ENCODE peak calls at places on chromosomes 6 and 20, in seven cellular contexts. E is fibroblast of lung; S is stimulated activated CD4-positive, alpha-beta T cell treated with anti-CD3 and anti-CD28 coated beads, Interleukin-12 subunit alpha, Interleukin-12 subunit beta, amount 100 ng/mL, for 48 hours; D is NCI-H524; W is germinal center; F is left lung; Z is foreskin fibroblast. T is an unnamed sample.

GRCh38 chr20:43899274-43899878 is 15.3 kb upstream of the TOX2 start:
- DNase-seq in E (no peak), D (no peak), F (no peak), Z (no peak), W (no peak), S (no peak), T (no peak)

GRCh38 chr20:4074877-4075455 is 59.6 kb upstream of the RNF24 start:
- DNase-seq in D (no peak), E (no peak), F (no peak), S (no peak), Z (no peak), W (no peak), T (peak; percentile 38)

GRCh38 chr20:63452341-63453028 is 20.0 kb downstream of the KCNQ2 start:
- DNase-seq in S (no peak), Z (no peak), E (no peak), D (no peak), W (no peak), F (no peak), T (no peak)

GRCh38 chr6:136547336-136547735 is 2.9 kb downstream of the MAP7 start:
- DNase-seq in E (peak; percentile 45), S (no peak), F (no peak), Z (peak; percentile 28), D (no peak), W (no peak), T (no peak)

GRCh38 chr20:52103469-52103910 is 88.1 kb downstream of the ZFP64 start:
- DNase-seq in W (peak; percentile 14), Z (peak; percentile 20), S (no peak), E (peak; percentile 56), D (no peak), F (no peak), T (no peak)

GRCh38 chr20:58246346-58246745 is 17.9 kb upstream of the ANKRD60 start:
- DNase-seq in E (peak; percentile 17), Z (no peak), W (no peak), S (no peak), F (no peak), D (no peak), T (no peak)

GRCh38 chr20:48234951-48235350 is 449.7 kb upstream of the SULF2 start:
- DNase-seq in D (no peak), W (no peak), S (no peak), F (no peak), E (no peak), Z (no peak), T (no peak)

GRCh38 chr6:142685852-142686718 is 258.9 kb downstream of the HIVEP2 start:
- DNase-seq in E (no peak), F (no peak), S (no peak), W (no peak), D (no peak), Z (no peak), T (no peak)

GRCh38 chr6:155224031-155224451 is 39.8 kb upstream of the CLDN20 start:
- DNase-seq in S (peak; percentile 56), D (no peak), E (peak; percentile 95), W (no peak), Z (peak; percentile 74), F (no peak), T (no peak)

GRCh38 chr6:33276864-33277662 is at the start of gene B3GALT4:
- DNase-seq in D (peak; percentile 40), F (peak; percentile 79), Z (peak; percentile 86), W (peak; percentile 83), E (peak; percentile 75), S (peak; percentile 69), T (peak; percentile 79)

GRCh38 chr6:108127826-108128225 is 38.0 kb upstream of the NR2E1 start:
- DNase-seq in S (no peak), Z (no peak), F (no peak), D (no peak), E (no peak), W (no peak), T (no peak)

GRCh38 chr20:25315418-25316210 is 67.7 kb downstream of the PYGB start:
- DNase-seq in D (no peak), Z (no peak), S (no peak), E (peak; percentile 74), W (no peak), F (peak; percentile 32), T (peak; percentile 19)

GRCh38 chr20:1838479-1839279 is 56.5 kb upstream of the SIRPA start:
- DNase-seq in D (no peak), F (no peak), E (no peak), S (no peak), Z (no peak), W (no peak), T (no peak)

GRCh38 chr6:154302111-154302752 is 54.4 kb downstream of the IPCEF1 start:
- DNase-seq in E (peak; percentile 95), D (no peak), W (peak; percentile 27), Z (peak; percentile 60), S (peak; percentile 14), F (no peak), T (no peak)

GRCh38 chr20:8940311-8940710 is 128.6 kb upstream of the PLCB4 start:
- DNase-seq in S (no peak), E (peak; percentile 44), D (no peak), Z (peak; percentile 84), F (no peak), W (no peak), T (no peak)

GRCh38 chr6:31070711-31071197 is 41.6 kb downstream of the C6orf15 start:
- DNase-seq in F (peak; percentile 43), E (peak; percentile 80), Z (peak; percentile 79), D (no peak), W (no peak), S (no peak), T (no peak)

GRCh38 chr6:2688416-2689064 is 62.2 kb downstream of the MYLK4 start:
- DNase-seq in D (peak; percentile 66), W (no peak), E (peak; percentile 92), F (no peak), Z (peak; percentile 60), S (no peak), T (no peak)

GRCh38 chr6:138034229-138034628 is 73.0 kb downstream of the PERP start:
- DNase-seq in E (no peak), S (no peak), F (no peak), Z (no peak), W (no peak), D (no peak), T (no peak)

GRCh38 chr6:65000815-65001214 is 706.2 kb downstream of the EYS start:
- DNase-seq in E (no peak), Z (no peak), W (no peak), F (no peak), S (no peak), D (no peak), T (no peak)